ENCODE peak calls at places on chromosomes 5 and 9, in five cellular contexts. J is AG04450, Q is neuronal stem cell, F is cardiac muscle cell, I is AML-193. P is an unnamed sample.

GRCh38 chr9:93108301-93109041 is 12.5 kb downstream of the CARD19 start:
- DNase-seq in I (no peak), J (no peak), Q (no peak), F (no peak), P (no peak)

GRCh38 chr5:32710335-32710858 is 724 bp upstream of the NPR3 start:
- DNase-seq in F (peak), I (no peak), Q (peak), J (no peak), P (peak)

GRCh38 chr5:43227655-43228054 is 35.6 kb downstream of the NIM1K start:
- DNase-seq in Q (no peak), F (peak), J (peak), I (peak), P (no peak)

GRCh38 chr9:124698265-124698664 is 72.8 kb downstream of the NR6A1 start:
- DNase-seq in F (no peak), I (no peak), J (no peak), Q (peak), P (no peak)

GRCh38 chr5:27412379-27412778 is 374.0 kb upstream of the CDH9 start:
- DNase-seq in Q (no peak), I (no peak), F (no peak), J (no peak), P (no peak)

GRCh38 chr5:157651623-157652376 is 438 bp downstream of the SOX30 start:
- DNase-seq in Q (peak), I (no peak), F (no peak), J (no peak), P (no peak)

GRCh38 chr9:69874301-69875060 is 53.9 kb downstream of the CFAP95 start:
- DNase-seq in F (peak), J (no peak), Q (no peak), I (no peak), P (no peak)

GRCh38 chr9:99011161-99011709 is 67.5 kb downstream of the COL15A1 start:
- DNase-seq in Q (peak), J (no peak), I (no peak), F (peak), P (no peak)

GRCh38 chr9:107557236-107557990 is 67.8 kb upstream of the KLF4 start:
- DNase-seq in Q (no peak), J (no peak), F (no peak), I (no peak), P (no peak)

P was measured in neural crest cell.